ENCODE peak calls at places on chromosomes 1 and 21, in four cellular contexts. Q is neural crest cell, K is RWPE1, V is ascending aorta. M is an unnamed sample.

GRCh38 chr1:162200096-162200847 is 130.8 kb downstream of the NOS1AP start:
- DNase-seq in Q (no peak), K (no peak), V (no peak), M (no peak)

GRCh38 chr1:29332204-29332603 is 95.9 kb downstream of the PTPRU start:
- DNase-seq in Q (peak), K (no peak), V (no peak), M (no peak)

GRCh38 chr1:157146244-157146643 is 8.0 kb upstream of the ETV3 start:
- DNase-seq in Q (no peak), K (no peak), V (no peak), M (no peak)

GRCh38 chr1:115648717-115649691 is 7.2 kb downstream of the VANGL1 start:
- DNase-seq in Q (no peak), K (no peak), V (no peak), M (no peak)

GRCh38 chr1:182122855-182123254 is 61.3 kb upstream of the ZNF648 start:
- DNase-seq in Q (no peak), K (no peak), V (no peak), M (no peak)

GRCh38 chr1:84303154-84303830 is 1.8 kb downstream of the SAMD13 start:
- DNase-seq in Q (no peak), K (no peak), V (no peak), M (no peak)

GRCh38 chr1:62144238-62144831 is 50.3 kb upstream of the L1TD1 start:
- DNase-seq in Q (peak), K (peak), V (no peak), M (no peak)

GRCh38 chr1:51414811-51415210 is 84.4 kb upstream of the TTC39A start:
- DNase-seq in Q (no peak), K (no peak), V (no peak), M (no peak)

GRCh38 chr1:228958741-228959140 is 223.5 kb downstream of the RHOU start:
- DNase-seq in Q (no peak), K (no peak), V (no peak), M (no peak)

GRCh38 chr1:197441990-197442389 is 173.9 kb downstream of the CRB1 start:
- DNase-seq in Q (no peak), K (no peak), V (no peak), M (no peak)

GRCh38 chr1:162543228-162543627 is 18.3 kb upstream of the UAP1 start:
- DNase-seq in Q (no peak), K (no peak), V (no peak), M (no peak)

GRCh38 chr1:32234792-32235191 is 12.2 kb upstream of the FAM167B start:
- DNase-seq in Q (no peak), K (no peak), V (no peak), M (no peak)

GRCh38 chr1:87402192-87403046 is 73.7 kb downstream of the LMO4 start:
- DNase-seq in Q (no peak), K (no peak), V (no peak), M (no peak)

GRCh38 chr1:240658312-240658975 is 46.5 kb upstream of the GREM2 start:
- DNase-seq in Q (no peak), K (no peak), V (no peak), M (no peak)

GRCh38 chr1:40630488-40631223 is 34.8 kb downstream of the RIMS3 start:
- DNase-seq in Q (peak), K (no peak), V (no peak), M (peak)

GRCh38 chr1:223540485-223541106 is 124.9 kb downstream of the CAPN8 start:
- DNase-seq in Q (no peak), K (no peak), V (no peak), M (no peak)

GRCh38 chr21:27362249-27362648 is 395.4 kb upstream of the ADAMTS5 start:
- DNase-seq in Q (no peak), K (no peak), V (no peak), M (no peak)

GRCh38 chr1:186139115-186139514 is 235.9 kb downstream of the TPR start:
- DNase-seq in Q (no peak), K (no peak), V (no peak), M (no peak)

GRCh38 chr1:115251856-115252255 is 86.2 kb downstream of the NGF start:
- DNase-seq in Q (no peak), K (peak), V (no peak), M (no peak)

GRCh38 chr1:208029381-208030319 is 118.7 kb upstream of the CD34 start:
- DNase-seq in Q (no peak), K (no peak), V (no peak), M (no peak)

GRCh38 chr1:91592716-91593477 is 92.2 kb downstream of the CDC7 start:
- DNase-seq in Q (no peak), K (no peak), V (no peak), M (no peak)

GRCh38 chr1:20370628-20371200 is 80.0 kb downstream of the VWA5B1 start:
- DNase-seq in Q (no peak), K (no peak), V (no peak), M (no peak)

GRCh38 chr1:53104289-53104913 is 38.0 kb downstream of the SLC1A7 start:
- DNase-seq in Q (no peak), K (no peak), V (no peak), M (no peak)

GRCh38 chr21:28952686-28953085 is 40.0 kb downstream of the LTN1 start:
- DNase-seq in Q (no peak), K (no peak), V (no peak), M (no peak)

GRCh38 chr1:216246577-216246976 is 176.7 kb downstream of the USH2A start:
- DNase-seq in Q (no peak), K (no peak), V (no peak), M (no peak)
- TF ChIP-seq CTCF in Q (no peak), K (no peak), V (no peak), M (no peak)

GRCh38 chr1:93722081-93723031 is 40.7 kb upstream of the BCAR3 start:
- DNase-seq in Q (peak), K (no peak), V (no peak), M (no peak)
- TF ChIP-seq CTCF in Q (no peak), K (no peak), V (no peak), M (no peak)

DNA sequence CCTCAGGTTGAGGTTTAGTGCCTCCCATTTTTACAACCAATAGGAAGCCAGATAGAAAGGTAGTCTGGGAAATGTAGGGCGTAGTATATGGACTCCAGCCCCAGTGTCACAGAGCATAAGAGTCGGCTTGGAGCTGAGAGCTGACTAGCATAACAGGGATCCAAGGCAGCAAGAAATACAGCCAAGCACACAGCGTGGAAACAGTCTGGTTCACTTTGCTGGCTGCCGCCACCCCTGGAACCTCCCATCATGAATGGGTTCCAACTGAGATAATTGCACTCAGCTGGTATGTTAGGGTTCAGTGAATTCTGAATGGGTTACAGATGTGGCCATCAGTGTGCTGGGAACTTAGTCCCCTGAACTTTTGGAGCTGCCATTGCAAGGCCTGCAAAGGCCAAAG is 76.7 kb upstream of the GPR88 start:
- DNase-seq in Q (no peak), K (no peak), V (no peak), M (no peak)
- TF ChIP-seq CTCF in Q (no peak), K (no peak), V (no peak), M (no peak)

GRCh38 chr21:35204125-35204524 is 155.0 kb upstream of the RUNX1 start:
- DNase-seq in Q (no peak), K (no peak), V (no peak), M (no peak)
- TF ChIP-seq CTCF in Q (no peak), K (no peak), V (no peak), M (no peak)

DNA sequence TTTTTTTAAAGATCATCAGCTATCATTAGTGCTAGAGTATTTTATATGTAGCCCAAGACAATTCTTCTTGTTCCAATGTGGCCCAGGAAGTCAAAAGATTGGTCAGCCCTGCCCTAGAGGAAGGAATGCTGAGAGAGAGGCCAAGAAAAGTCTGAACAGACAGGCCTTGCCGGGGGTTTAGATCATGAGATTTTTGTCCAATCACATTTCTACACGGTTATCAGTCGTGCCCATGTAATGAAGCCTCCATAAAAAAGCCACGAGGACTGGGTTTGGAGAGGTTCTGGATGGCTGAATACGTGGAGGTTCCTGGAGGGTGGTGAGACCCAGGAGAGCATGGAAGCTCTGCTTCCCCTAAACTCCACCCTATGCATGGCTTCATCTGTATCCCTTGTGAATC is 24.3 kb upstream of the ENO1 start:
- DNase-seq in Q (no peak), K (no peak), V (no peak), M (no peak)
- TF ChIP-seq CTCF in Q (no peak), K (no peak), V (no peak), M (no peak)

GRCh38 chr1:225424562-225425210 is 3.2 kb downstream of the LBR start:
- DNase-seq in Q (no peak), K (peak), V (no peak), M (no peak)

GRCh38 chr1:225425211-225425786 is 2.5 kb downstream of the LBR start:
- DNase-seq in Q (no peak), K (peak), V (no peak), M (no peak)

GRCh38 chr1:225427249-225428065 is at the start of gene LBR:
- DNase-seq in Q (peak), K (peak), V (no peak), M (peak)

GRCh38 chr1:225428066-225428878 is 434 bp upstream of the LBR start:
- DNase-seq in Q (peak), K (peak), V (peak), M (peak)

GRCh38 chr1:225426395-225427248 is 1.2 kb downstream of the LBR start:
- DNase-seq in Q (peak), K (peak), V (no peak), M (no peak)
- TF ChIP-seq CTCF in Q (no peak), K (no peak), V (no peak), M (no peak)

GRCh38 chr1:154405762-154406571 is 824 bp downstream of the IL6R start:
- DNase-seq in Q (peak), K (no peak), V (peak), M (peak)
- TF ChIP-seq CTCF in Q (peak), K (no peak), V (peak), M (no peak)

DNA sequence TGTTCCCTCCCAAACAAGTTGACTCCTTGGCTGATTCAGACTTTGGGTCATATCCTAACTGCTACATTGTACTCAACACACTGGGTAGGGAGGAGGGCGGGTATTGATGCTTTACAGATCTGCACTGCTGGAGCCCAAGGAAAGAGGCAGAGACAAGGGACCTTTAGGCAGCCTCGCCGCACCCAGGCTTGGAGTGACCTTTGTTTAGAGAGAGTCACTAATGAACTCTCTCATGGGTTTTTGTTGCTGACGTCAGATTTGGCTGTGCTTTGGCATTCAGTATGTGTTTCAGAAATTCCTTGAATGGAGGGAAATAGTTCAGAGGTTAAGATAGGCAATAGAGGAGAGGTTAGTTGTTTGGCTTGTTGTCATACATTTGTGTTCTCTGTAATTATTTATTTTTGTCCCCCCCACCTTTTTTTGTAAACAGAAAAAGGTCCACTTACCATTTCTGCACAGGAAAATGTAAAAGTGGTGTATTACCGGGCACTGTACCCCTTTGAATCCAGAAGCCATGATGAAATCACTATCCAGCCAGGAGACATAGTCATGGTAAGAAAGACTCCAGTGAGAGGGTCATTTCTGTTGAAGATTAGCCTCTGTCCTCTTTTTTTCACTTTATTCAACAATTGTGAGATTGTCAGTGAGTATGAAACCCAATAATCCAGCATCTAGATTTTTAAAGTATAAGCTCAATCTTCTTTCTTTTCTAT is 116.1 kb downstream of the ATP5PO start:
- DNase-seq in Q (no peak), K (no peak), V (no peak), M (no peak)
- TF ChIP-seq CTCF in Q (no peak), K (no peak), V (no peak), M (no peak)

GRCh38 chr1:92951141-92951582 is 10.1 kb downstream of the DIPK1A start:
- DNase-seq in Q (no peak), K (no peak), V (no peak), M (no peak)
- TF ChIP-seq CTCF in Q (no peak), K (no peak), V (no peak), M (no peak)

GRCh38 chr1:2029561-2029960 is 10.4 kb downstream of the GABRD start:
- DNase-seq in Q (no peak), K (no peak), V (no peak), M (no peak)
- TF ChIP-seq CTCF in Q (no peak), K (no peak), V (no peak), M (no peak)